ENCODE peak calls at places on chromosomes 16 and 17, in five cellular contexts. One of them, this sample, is unnamed.

GRCh38 chr16:57091990-57092785 is at the start of gene CPNE2:
- DNase-seq in MM.1S: peak; percentile 36
- DNase-seq in PC-3: peak; percentile 29
- DNase-seq in HCT116: no peak
- DNase-seq in GM23248: peak; percentile 64
- DNase-seq in this sample: peak; percentile 83

GRCh38 chr16:23283571-23283970 is 18.5 kb upstream of the SCNN1B start:
- DNase-seq in MM.1S: no peak
- DNase-seq in PC-3: peak; percentile 64
- DNase-seq in HCT116: no peak
- DNase-seq in GM23248: peak; percentile 4
- DNase-seq in this sample: no peak

GRCh38 chr17:33464669-33465275 is 171.7 kb upstream of the ASIC2 start:
- DNase-seq in MM.1S: no peak
- DNase-seq in PC-3: no peak
- DNase-seq in HCT116: no peak
- DNase-seq in GM23248: no peak
- DNase-seq in this sample: peak; percentile 16

GRCh38 chr17:75996665-75997590 is 3.7 kb upstream of the CDK3 start:
- DNase-seq in MM.1S: no peak
- DNase-seq in PC-3: peak; percentile 90
- DNase-seq in HCT116: no peak
- DNase-seq in GM23248: peak; percentile 82
- DNase-seq in this sample: peak; percentile 72

GRCh38 chr16:86519007-86519648 is 8.8 kb downstream of the FOXF1 start:
- DNase-seq in MM.1S: no peak
- DNase-seq in PC-3: no peak
- DNase-seq in HCT116: no peak
- DNase-seq in GM23248: no peak
- DNase-seq in this sample: no peak

GRCh38 chr16:18062713-18063112 is 273.8 kb downstream of the NPIPA8 start:
- DNase-seq in MM.1S: no peak
- DNase-seq in PC-3: no peak
- DNase-seq in HCT116: no peak
- DNase-seq in GM23248: no peak
- DNase-seq in this sample: no peak

GRCh38 chr16:27516360-27516759 is 33.4 kb downstream of the GTF3C1 start:
- DNase-seq in MM.1S: no peak
- DNase-seq in PC-3: no peak
- DNase-seq in HCT116: no peak
- DNase-seq in GM23248: no peak
- DNase-seq in this sample: no peak

GRCh38 chr16:24309222-24309905 is 53.2 kb downstream of the CACNG3 start:
- DNase-seq in MM.1S: no peak
- DNase-seq in PC-3: peak; percentile 77
- DNase-seq in HCT116: peak; percentile 36
- DNase-seq in GM23248: peak; percentile 31
- DNase-seq in this sample: peak; percentile 31

GRCh38 chr17:50768348-50768761 is 1.0 kb upstream of the ANKRD40CL start:
- DNase-seq in MM.1S: no peak
- DNase-seq in PC-3: peak; percentile 87
- DNase-seq in HCT116: peak; percentile 37
- DNase-seq in GM23248: no peak
- DNase-seq in this sample: peak; percentile 89

GRCh38 chr16:48197294-48197693 is 41.5 kb upstream of the ABCC12 start:
- DNase-seq in MM.1S: no peak
- DNase-seq in PC-3: no peak
- DNase-seq in HCT116: no peak
- DNase-seq in GM23248: no peak
- DNase-seq in this sample: no peak

GRCh38 chr16:19238386-19238785 is 47.1 kb upstream of the CLEC19A start:
- DNase-seq in MM.1S: no peak
- DNase-seq in PC-3: no peak
- DNase-seq in HCT116: no peak
- DNase-seq in GM23248: no peak
- DNase-seq in this sample: no peak

GRCh38 chr16:82264781-82265180 is 94.8 kb upstream of the MPHOSPH6 start:
- DNase-seq in MM.1S: no peak
- DNase-seq in PC-3: no peak
- DNase-seq in HCT116: no peak
- DNase-seq in GM23248: no peak
- DNase-seq in this sample: no peak

GRCh38 chr16:81997738-81998137 is 13.5 kb downstream of the SDR42E1 start:
- DNase-seq in MM.1S: no peak
- DNase-seq in PC-3: peak; percentile 79
- DNase-seq in HCT116: no peak
- DNase-seq in GM23248: peak; percentile 82
- DNase-seq in this sample: peak; percentile 73

GRCh38 chr16:24980077-24980793 is 34.9 kb downstream of the ARHGAP17 start:
- DNase-seq in MM.1S: no peak
- DNase-seq in PC-3: peak; percentile 48
- DNase-seq in HCT116: no peak
- DNase-seq in GM23248: peak; percentile 29
- DNase-seq in this sample: no peak

GRCh38 chr17:49576121-49576905 is 642 bp downstream of the NXPH3 start:
- DNase-seq in MM.1S: no peak
- DNase-seq in PC-3: peak; percentile 36
- DNase-seq in HCT116: no peak
- DNase-seq in GM23248: peak; percentile 78
- DNase-seq in this sample: peak; percentile 68

GRCh38 chr17:72466199-72466598 is 345.4 kb downstream of the SOX9 start:
- DNase-seq in MM.1S: peak; percentile 60
- DNase-seq in PC-3: peak; percentile 97
- DNase-seq in HCT116: no peak
- DNase-seq in GM23248: peak; percentile 62
- DNase-seq in this sample: peak; percentile 86

GRCh38 chr16:19095699-19096098 is 18.1 kb upstream of the ITPRIPL2 start:
- DNase-seq in MM.1S: no peak
- DNase-seq in PC-3: peak; percentile 86
- DNase-seq in HCT116: peak; percentile 67
- DNase-seq in GM23248: no peak
- DNase-seq in this sample: no peak

GRCh38 chr17:55420067-55420775 is 1.4 kb downstream of the MMD start:
- DNase-seq in MM.1S: no peak
- DNase-seq in PC-3: no peak
- DNase-seq in HCT116: no peak
- DNase-seq in GM23248: no peak
- DNase-seq in this sample: no peak

GRCh38 chr17:45353047-45353446 is 36.2 kb upstream of the MAP3K14 start:
- DNase-seq in MM.1S: no peak
- DNase-seq in PC-3: no peak
- DNase-seq in HCT116: no peak
- DNase-seq in GM23248: no peak
- DNase-seq in this sample: no peak

GRCh38 chr17:61331178-61331577 is 68.5 kb upstream of the TBX2 start:
- DNase-seq in MM.1S: no peak
- DNase-seq in PC-3: no peak
- DNase-seq in HCT116: no peak
- DNase-seq in GM23248: no peak
- DNase-seq in this sample: no peak

GRCh38 chr17:61331886-61332285 is 67.8 kb upstream of the TBX2 start:
- DNase-seq in MM.1S: no peak
- DNase-seq in PC-3: no peak
- DNase-seq in HCT116: no peak
- DNase-seq in GM23248: no peak
- DNase-seq in this sample: no peak

GRCh38 chr17:61335105-61335844 is 64.4 kb upstream of the TBX2 start:
- DNase-seq in MM.1S: no peak
- DNase-seq in PC-3: peak; percentile 72
- DNase-seq in HCT116: no peak
- DNase-seq in GM23248: peak; percentile 14
- DNase-seq in this sample: peak; percentile 66

GRCh38 chr17:61334673-61335072 is 65.0 kb upstream of the TBX2 start:
- DNase-seq in MM.1S: no peak
- DNase-seq in PC-3: no peak
- DNase-seq in HCT116: no peak
- DNase-seq in GM23248: no peak
- DNase-seq in this sample: no peak

DNA sequence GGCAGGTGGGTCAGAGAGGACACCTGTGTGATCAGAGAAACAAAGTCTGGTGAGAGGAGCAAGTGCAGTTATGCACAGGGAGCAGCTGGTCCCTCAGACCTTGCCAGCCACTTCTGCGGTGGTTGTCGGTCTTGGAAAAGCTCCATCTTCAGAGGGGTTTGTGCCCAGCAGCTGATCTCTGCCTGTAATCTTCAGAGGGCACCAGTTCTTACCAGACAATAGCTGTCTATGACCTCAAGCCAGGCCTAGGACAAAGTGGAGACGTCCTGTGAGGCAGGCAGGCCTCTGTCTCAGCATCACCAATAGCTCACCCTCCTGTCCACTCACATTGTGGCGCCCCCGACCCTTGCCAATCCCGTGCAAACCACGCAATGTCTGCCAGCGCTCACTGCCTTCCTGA is 66.5 kb upstream of the TBX2 start:
- DNase-seq in MM.1S: no peak
- DNase-seq in PC-3: no peak
- DNase-seq in HCT116: no peak
- DNase-seq in GM23248: no peak
- DNase-seq in this sample: no peak
- H3K9me2 ChIP-seq in MM.1S: no peaks in the 10 kb centered on the region
- H3K9me2 ChIP-seq in PC-3: no peaks in the 10 kb centered on the region
- H3K9me2 ChIP-seq in HCT116: no peaks in the 10 kb centered on the region
- H3K9me2 ChIP-seq in GM23248: no peaks in the 10 kb centered on the region
- H3K9me2 ChIP-seq in this sample: no peaks in the 10 kb centered on the region

GRCh38 chr17:53543363-53543927 is 279.3 kb upstream of the KIF2B start:
- DNase-seq in MM.1S: no peak
- DNase-seq in PC-3: no peak
- DNase-seq in HCT116: no peak
- DNase-seq in GM23248: no peak
- DNase-seq in this sample: no peak

GRCh38 chr17:53548252-53548651 is 274.5 kb upstream of the KIF2B start:
- DNase-seq in MM.1S: no peak
- DNase-seq in PC-3: no peak
- DNase-seq in HCT116: no peak
- DNase-seq in GM23248: no peak
- DNase-seq in this sample: no peak
- H3K9me2 ChIP-seq in MM.1S: no peaks in the 10 kb centered on the region
- H3K9me2 ChIP-seq in PC-3: no peaks in the 10 kb centered on the region
- H3K9me2 ChIP-seq in HCT116: no peaks in the 10 kb centered on the region
- H3K9me2 ChIP-seq in GM23248: no peaks in the 10 kb centered on the region
- H3K9me2 ChIP-seq in this sample: peaks cover 3% of the 10 kb centered on the region

GRCh38 chr16:78931267-78932060 is 669.1 kb downstream of the MAF start:
- DNase-seq in MM.1S: no peak
- DNase-seq in PC-3: no peak
- DNase-seq in HCT116: no peak
- DNase-seq in GM23248: no peak
- DNase-seq in this sample: no peak
- H3K9me2 ChIP-seq in MM.1S: no peaks in the 10 kb centered on the region
- H3K9me2 ChIP-seq in PC-3: no peaks in the 10 kb centered on the region
- H3K9me2 ChIP-seq in HCT116: no peaks in the 10 kb centered on the region
- H3K9me2 ChIP-seq in GM23248: no peaks in the 10 kb centered on the region
- H3K9me2 ChIP-seq in this sample: no peaks in the 10 kb centered on the region

GRCh38 chr17:22123536-22124281 is 431.4 kb downstream of the KCNJ18 start:
- DNase-seq in MM.1S: no peak
- DNase-seq in PC-3: no peak
- DNase-seq in HCT116: no peak
- DNase-seq in GM23248: no peak
- DNase-seq in this sample: no peak
- H3K9me2 ChIP-seq in MM.1S: no peaks in the 10 kb centered on the region
- H3K9me2 ChIP-seq in PC-3: no peaks in the 10 kb centered on the region
- H3K9me2 ChIP-seq in HCT116: no peaks in the 10 kb centered on the region
- H3K9me2 ChIP-seq in GM23248: no peaks in the 10 kb centered on the region
- H3K9me2 ChIP-seq in this sample: no peaks in the 10 kb centered on the region

GRCh38 chr17:364308-364707 is 11.7 kb upstream of the RPH3AL start:
- DNase-seq in MM.1S: no peak
- DNase-seq in PC-3: no peak
- DNase-seq in HCT116: no peak
- DNase-seq in GM23248: no peak
- DNase-seq in this sample: no peak
- H3K9me2 ChIP-seq in MM.1S: no peaks in the 10 kb centered on the region
- H3K9me2 ChIP-seq in PC-3: no peaks in the 10 kb centered on the region
- H3K9me2 ChIP-seq in HCT116: no peaks in the 10 kb centered on the region
- H3K9me2 ChIP-seq in GM23248: no peaks in the 10 kb centered on the region
- H3K9me2 ChIP-seq in this sample: no peaks in the 10 kb centered on the region

DNA sequence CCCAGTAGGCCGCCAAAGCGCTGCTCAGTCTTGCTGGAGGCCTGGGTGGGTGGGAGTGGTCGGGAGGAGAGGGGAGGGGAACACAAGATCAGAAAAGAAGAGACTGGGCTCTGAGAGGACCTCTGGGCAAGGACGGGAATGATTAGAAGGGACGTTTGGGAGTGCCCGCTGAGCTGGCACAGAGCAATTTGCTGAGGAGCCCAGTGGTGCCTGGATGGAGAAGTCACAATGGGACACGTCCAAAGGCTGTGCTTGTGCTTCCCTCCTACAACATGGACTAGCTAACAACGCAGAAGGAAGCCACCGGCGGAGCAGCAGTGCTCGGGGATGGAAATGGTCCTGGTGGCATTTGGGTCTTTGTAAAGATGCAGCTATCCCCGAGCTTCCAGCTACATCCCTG is 45.6 kb upstream of the CACNG4 start:
- DNase-seq in MM.1S: no peak
- DNase-seq in PC-3: no peak
- DNase-seq in HCT116: no peak
- DNase-seq in GM23248: no peak
- DNase-seq in this sample: no peak
- H3K9me2 ChIP-seq in MM.1S: no peaks in the 10 kb centered on the region
- H3K9me2 ChIP-seq in PC-3: no peaks in the 10 kb centered on the region
- H3K9me2 ChIP-seq in HCT116: no peaks in the 10 kb centered on the region
- H3K9me2 ChIP-seq in GM23248: no peaks in the 10 kb centered on the region
- H3K9me2 ChIP-seq in this sample: no peaks in the 10 kb centered on the region

GRCh38 chr17:78075545-78075944 is 53.0 kb downstream of the TMC6 start:
- DNase-seq in MM.1S: no peak
- DNase-seq in PC-3: no peak
- DNase-seq in HCT116: no peak
- DNase-seq in GM23248: no peak
- DNase-seq in this sample: no peak
- H3K9me2 ChIP-seq in MM.1S: no peaks in the 10 kb centered on the region
- H3K9me2 ChIP-seq in PC-3: no peaks in the 10 kb centered on the region
- H3K9me2 ChIP-seq in HCT116: no peaks in the 10 kb centered on the region
- H3K9me2 ChIP-seq in GM23248: no peaks in the 10 kb centered on the region
- H3K9me2 ChIP-seq in this sample: no peaks in the 10 kb centered on the region

GRCh38 chr17:36829676-36830075 is 107.6 kb upstream of the LHX1 start:
- DNase-seq in MM.1S: no peak
- DNase-seq in PC-3: no peak
- DNase-seq in HCT116: no peak
- DNase-seq in GM23248: no peak
- DNase-seq in this sample: no peak
- H3K9me2 ChIP-seq in MM.1S: no peaks in the 10 kb centered on the region
- H3K9me2 ChIP-seq in PC-3: no peaks in the 10 kb centered on the region
- H3K9me2 ChIP-seq in HCT116: no peaks in the 10 kb centered on the region
- H3K9me2 ChIP-seq in GM23248: no peaks in the 10 kb centered on the region
- H3K9me2 ChIP-seq in this sample: no peaks in the 10 kb centered on the region

GRCh38 chr17:74431568-74432483 is at the start of gene GPRC5C:
- DNase-seq in MM.1S: no peak
- DNase-seq in PC-3: peak; percentile 97
- DNase-seq in HCT116: peak; percentile 66
- DNase-seq in GM23248: peak; percentile 50
- DNase-seq in this sample: peak; percentile 95
- H3K9me2 ChIP-seq in MM.1S: no peaks in the 10 kb centered on the region
- H3K9me2 ChIP-seq in PC-3: no peaks in the 10 kb centered on the region
- H3K9me2 ChIP-seq in HCT116: no peaks in the 10 kb centered on the region
- H3K9me2 ChIP-seq in GM23248: no peaks in the 10 kb centered on the region
- H3K9me2 ChIP-seq in this sample: no peaks in the 10 kb centered on the region

GRCh38 chr17:1126801-1127550 is 52.8 kb downstream of the ABR start:
- DNase-seq in MM.1S: no peak
- DNase-seq in PC-3: no peak
- DNase-seq in HCT116: no peak
- DNase-seq in GM23248: no peak
- DNase-seq in this sample: no peak
- H3K9me2 ChIP-seq in MM.1S: no peaks in the 10 kb centered on the region
- H3K9me2 ChIP-seq in PC-3: no peaks in the 10 kb centered on the region
- H3K9me2 ChIP-seq in HCT116: no peaks in the 10 kb centered on the region
- H3K9me2 ChIP-seq in GM23248: no peaks in the 10 kb centered on the region
- H3K9me2 ChIP-seq in this sample: no peaks in the 10 kb centered on the region

This sample was measured in hepatocyte.